ENCODE peak calls at places on chromosomes 6 and 20, in six cellular contexts. G, A, D, W, F and Z are unnamed samples.
A peak's percentile ranks its signal among the peaks of the same experiment; 100 is the strongest.

GRCh38 chr20:5919634-5920544 is 30.4 kb downstream of the TRMT6 start:
- DNase-seq in D (no peak), A (no peak), F (no peak), G (no peak), W (no peak), Z (no peak)

GRCh38 chr6:157688960-157689599 is 134.0 kb upstream of the SNX9 start:
- DNase-seq in F (no peak), D (peak; percentile 30), W (no peak), G (peak; percentile 18), A (no peak), Z (no peak)

GRCh38 chr6:4381379-4381778 is 246.0 kb upstream of the ECI2 start:
- DNase-seq in F (peak; percentile 65), A (no peak), G (no peak), W (no peak), D (peak; percentile 68), Z (no peak)

GRCh38 chr20:12072945-12073245 is 155.2 kb downstream of the BTBD3 start:
- DNase-seq in F (no peak), W (no peak), A (no peak), D (no peak), G (no peak), Z (no peak)

GRCh38 chr6:155248021-155249001 is 15.5 kb upstream of the CLDN20 start:
- DNase-seq in A (peak; percentile 99), D (peak; percentile 75), F (peak; percentile 34), W (peak; percentile 27), G (peak; percentile 50), Z (peak; percentile 88)

GRCh38 chr6:53347250-53347920 is 1.4 kb downstream of the ELOVL5 start:
- DNase-seq in G (no peak), F (no peak), D (peak; percentile 58), W (no peak), A (peak; percentile 33), Z (no peak)

GRCh38 chr6:108630050-108630714 is 69.5 kb downstream of the FOXO3 start:
- DNase-seq in G (no peak), D (no peak), W (no peak), F (no peak), A (no peak), Z (no peak)

GRCh38 chr6:126955621-126956020 is 162.8 kb upstream of the RSPO3 start:
- DNase-seq in W (no peak), D (no peak), F (no peak), A (no peak), G (no peak), Z (no peak)

DNA sequence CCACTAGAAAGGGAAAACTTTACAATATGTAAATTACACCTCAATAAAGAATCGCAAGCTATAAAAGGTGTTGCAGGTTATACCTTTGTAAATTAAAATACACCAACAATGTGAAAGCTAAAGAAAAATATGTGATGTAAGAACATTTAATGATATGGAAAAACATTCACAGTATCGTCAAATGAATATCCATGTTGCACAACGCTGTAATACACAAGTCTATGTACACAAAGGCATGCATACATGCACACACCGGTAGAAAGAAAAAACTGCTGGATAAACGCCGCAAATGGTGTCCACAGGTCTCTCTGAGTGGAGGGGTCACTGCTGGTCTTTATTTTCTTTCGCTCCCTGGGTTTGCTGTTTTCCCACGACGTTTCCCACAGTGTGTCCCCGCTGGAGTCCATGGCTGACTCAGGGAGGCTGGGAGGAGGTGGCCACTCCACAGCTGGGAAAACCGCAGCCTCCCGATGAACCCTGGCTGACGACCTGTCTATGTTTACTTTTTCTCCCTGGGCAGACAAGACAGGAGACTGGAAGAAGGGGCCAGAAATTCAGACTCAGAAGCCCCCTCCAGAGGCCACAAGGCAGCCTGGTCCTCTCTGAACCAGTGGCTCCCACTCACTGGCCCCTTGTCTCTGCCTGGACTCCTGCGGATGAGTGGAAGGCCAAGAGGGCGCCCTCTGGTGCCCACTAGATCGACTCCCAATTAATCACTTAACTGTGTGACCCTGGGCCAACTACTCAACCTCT is 13.0 kb upstream of the BPI start:
- DNase-seq in G (peak; percentile 87), F (peak; percentile 51), D (peak; percentile 33), W (no peak), A (no peak), Z (no peak)
- TF ChIP-seq CTCF in G (peak; percentile 89), F (peak; percentile 59), D (peak; percentile 49), W (no peak), A (no peak), Z (peak; percentile 8)

GRCh38 chr6:37820713-37821069 is 1.2 kb downstream of the ZFAND3 start:
- DNase-seq in G (no peak), A (no peak), D (no peak), F (no peak), W (no peak), Z (no peak)

GRCh38 chr6:37819802-37820712 is 530 bp downstream of the ZFAND3 start:
- DNase-seq in D (peak; percentile 81), G (peak; percentile 63), A (peak; percentile 52), F (peak; percentile 70), W (peak; percentile 64), Z (peak; percentile 82)

GRCh38 chr6:37821449-37821848 is 1.9 kb downstream of the ZFAND3 start:
- DNase-seq in F (no peak), G (no peak), W (no peak), D (no peak), A (no peak), Z (no peak)

GRCh38 chr6:37818536-37819176 is 871 bp upstream of the ZFAND3 start:
- DNase-seq in F (peak; percentile 97), D (peak; percentile 94), W (peak; percentile 99), A (peak; percentile 96), G (peak; percentile 95), Z (no peak)

DNA sequence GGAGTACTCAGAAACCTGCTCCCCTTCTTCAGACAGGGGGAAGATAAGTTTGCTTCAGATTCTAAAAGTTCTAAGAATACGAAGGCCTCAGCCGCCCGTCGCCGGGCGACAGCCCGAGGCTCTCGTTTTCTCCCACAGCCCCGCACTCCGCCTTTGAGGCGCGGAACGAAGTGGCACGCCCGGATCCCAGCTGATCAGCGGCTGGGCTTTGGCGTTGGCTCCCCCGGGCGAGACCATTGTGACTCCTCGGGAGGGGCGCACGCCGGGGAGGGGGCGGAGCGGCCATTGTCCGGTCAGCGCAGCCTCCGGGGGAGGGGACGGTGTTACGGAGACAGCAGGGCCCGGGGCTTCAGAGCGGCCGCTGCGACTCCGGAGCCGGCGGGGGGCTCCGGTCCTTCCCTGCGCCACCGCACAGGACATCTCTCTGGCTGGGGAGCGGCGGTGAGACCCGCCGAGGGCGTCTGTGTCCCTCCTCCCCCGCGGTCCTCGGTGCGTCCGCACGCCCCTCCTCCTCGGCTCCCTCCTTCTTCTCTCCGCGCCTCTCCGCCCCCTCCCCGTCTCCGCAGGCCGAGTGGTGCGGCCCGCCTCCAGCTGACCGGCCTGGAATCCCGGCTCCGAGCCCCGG is at the start of gene ZFAND3:
- DNase-seq in D (peak; percentile 95), W (peak; percentile 96), A (peak; percentile 98), F (peak; percentile 98), G (peak; percentile 96), Z (peak; percentile 94)
- TF ChIP-seq POLR2A in D (peak; percentile 65), W (no peak), A (no peak), F (no peak), G (no peak), Z (no peak)

GRCh38 chr6:32184084-32184640 is at the start of gene AGER:
- DNase-seq in W (no peak), D (no peak), F (no peak), G (no peak), A (no peak), Z (no peak)
- H3K27ac ChIP-seq in W (no peak within 1 kb of the TSS), D (no peak within 1 kb of the TSS), F (peak within 1 kb of the TSS; percentile 95), G (peak within 1 kb of the TSS; percentile 56), A (peak within 1 kb of the TSS; percentile 88), Z (peak within 1 kb of the TSS; percentile 93)

DNA sequence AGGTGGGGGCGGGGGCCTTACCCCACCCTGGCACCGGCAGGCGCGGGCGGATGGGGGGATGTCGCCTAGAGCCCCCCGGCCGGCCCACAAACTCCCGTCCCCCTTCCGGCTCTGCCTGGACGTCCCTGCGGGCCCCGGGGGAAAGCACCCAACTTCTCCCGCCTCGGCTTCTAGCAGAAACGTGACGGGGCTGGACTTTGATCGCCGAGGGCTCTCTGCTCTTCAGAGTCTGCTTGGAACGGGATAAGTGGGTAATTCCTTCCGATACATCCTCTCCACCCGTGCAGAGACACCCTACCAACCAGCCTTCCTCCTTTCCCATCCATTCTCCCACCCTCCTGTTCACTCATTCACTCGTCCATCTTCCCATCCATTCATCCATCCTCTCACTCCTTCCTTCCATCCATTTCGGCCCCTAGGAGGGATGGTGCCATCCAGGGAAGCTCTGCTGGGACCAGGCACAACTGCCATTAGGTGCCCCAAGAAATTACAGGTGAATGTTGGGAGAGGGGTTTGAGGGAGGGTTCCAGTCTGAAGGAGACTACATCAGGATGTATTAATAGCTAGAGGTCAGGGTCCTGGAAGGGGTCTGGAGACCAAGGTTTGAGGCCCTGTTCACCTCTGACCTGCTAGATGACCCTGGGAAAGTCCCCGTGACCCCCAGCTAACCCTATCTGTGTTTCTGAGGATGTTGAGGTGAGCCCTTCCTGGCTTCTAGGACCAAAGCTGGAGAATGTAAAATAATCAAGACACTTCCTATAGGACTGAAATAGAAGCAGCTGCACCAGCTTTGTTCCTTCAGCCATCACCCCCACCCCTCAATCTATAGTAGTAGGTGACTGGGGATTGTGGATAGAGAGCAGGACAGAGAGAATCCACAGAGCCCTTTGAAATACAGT is 518 bp downstream of the TTLL9 start:
- DNase-seq in F (no peak), G (no peak), W (peak; percentile 38), D (no peak), A (peak; percentile 43), Z (no peak)
- TF ChIP-seq CTCF in F (no peak), G (no peak), W (no peak), D (no peak), A (no peak), Z (no peak)

GRCh38 chr20:56629464-56630085 is 469 bp downstream of the TFAP2C start:
- DNase-seq in G (no peak), A (no peak), D (no peak), F (no peak), W (no peak), Z (no peak)
- TF ChIP-seq POLR2A in G (no peak), A (no peak), D (no peak), F (no peak), W (no peak), Z (no peak)

GRCh38 chr6:1624071-1624847 is 14.5 kb downstream of the FOXC1 start:
- DNase-seq in A (no peak), W (no peak), G (no peak), D (peak; percentile 68), F (no peak), Z (no peak)
- H3K27ac ChIP-seq in A (no peak overlapping the region), W (no peak overlapping the region), G (no peak overlapping the region), D (no peak overlapping the region), F (peak overlapping the region; percentile 64), Z (no peak overlapping the region)

DNA sequence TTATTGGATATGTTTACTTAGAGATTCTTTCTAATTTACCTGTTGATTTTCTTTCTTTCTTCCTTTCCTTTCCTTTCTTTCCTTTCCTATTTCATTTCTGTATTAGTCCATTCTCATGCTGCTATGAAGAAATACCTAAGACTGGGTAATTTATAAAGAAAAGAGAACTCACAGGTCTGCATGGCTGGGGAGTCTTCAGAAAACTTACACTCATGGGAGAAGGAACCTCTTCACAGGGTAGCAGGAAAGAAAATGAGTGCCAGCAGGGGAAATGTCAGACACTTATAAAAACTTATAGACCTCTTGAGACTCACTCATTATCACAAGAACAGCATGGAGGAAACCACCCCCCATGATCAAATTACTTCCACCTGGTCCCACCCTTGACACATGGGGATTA is 40.8 kb downstream of the HDAC2 start:
- DNase-seq in A (no peak), D (no peak), G (no peak), F (no peak), W (no peak), Z (no peak)
- TF ChIP-seq CTCF in A (no peak), D (no peak), G (no peak), F (no peak), W (no peak), Z (no peak)

GRCh38 chr20:31608256-31608980 is 3.3 kb downstream of the ID1 start:
- DNase-seq in G (peak; percentile 98), A (peak; percentile 99), F (peak; percentile 90), W (peak; percentile 85), D (peak; percentile 81), Z (peak; percentile 92)
- TF ChIP-seq POLR2A in G (peak; percentile 55), A (peak; percentile 31), F (no peak), W (no peak), D (no peak), Z (no peak)